ENCODE peak calls at places on chromosomes 11 and 22, in eight cellular contexts. S, D, C, I, J, M, V and O are unnamed samples.

GRCh38 chr11:8086001-8086479 is 5.0 kb downstream of the TUB start:
- DNase-seq in C (no peak), V (no peak), S (peak), J (no peak), I (no peak), D (no peak), M (peak), O (no peak)

GRCh38 chr11:90476442-90477007 is 253.7 kb upstream of the CHORDC1 start:
- DNase-seq in I (peak), J (no peak), V (no peak), M (no peak), C (peak), S (peak), D (no peak), O (no peak)

GRCh38 chr11:117870176-117870952 is 6.1 kb downstream of the FXYD6 start:
- DNase-seq in V (no peak), M (no peak), I (no peak), S (peak), J (no peak), D (no peak), C (peak), O (no peak)

GRCh38 chr11:17593466-17594245 is 46.6 kb downstream of the OTOG start:
- DNase-seq in V (no peak), C (no peak), J (no peak), S (no peak), D (no peak), M (no peak), I (no peak), O (no peak)

GRCh38 chr11:100739636-100740035 is 52.5 kb downstream of the ARHGAP42 start:
- DNase-seq in M (no peak), C (peak), D (no peak), J (no peak), V (no peak), I (peak), S (no peak), O (no peak)

GRCh38 chr11:19769820-19770219 is 57.2 kb downstream of the NAV2 start:
- DNase-seq in V (no peak), M (no peak), C (no peak), I (no peak), J (no peak), D (no peak), S (no peak), O (no peak)

GRCh38 chr11:103016031-103016430 is 60.5 kb upstream of the MMP13 start:
- DNase-seq in C (no peak), D (no peak), M (peak), V (no peak), I (no peak), J (no peak), S (no peak), O (no peak)

GRCh38 chr11:70502677-70503076 is 104.3 kb downstream of the CTTN start:
- DNase-seq in S (peak), J (peak), M (peak), C (no peak), I (no peak), D (no peak), V (no peak), O (no peak)

GRCh38 chr11:78961186-78961782 is 386.6 kb upstream of the NARS2 start:
- DNase-seq in D (no peak), S (peak), J (no peak), C (peak), I (no peak), M (peak), V (no peak), O (no peak)

GRCh38 chr11:73426184-73426845 is 50.1 kb downstream of the RELT start:
- DNase-seq in I (no peak), C (no peak), J (no peak), V (peak), S (no peak), M (no peak), D (no peak), O (no peak)

GRCh38 chr11:124421043-124421442 is 3.6 kb downstream of the OR8B4 start:
- DNase-seq in S (no peak), C (no peak), M (no peak), D (no peak), J (no peak), V (no peak), I (no peak), O (no peak)

GRCh38 chr22:23938328-23939016 is 22.5 kb downstream of the GSTT2B start:
- DNase-seq in I (no peak), M (no peak), D (no peak), C (no peak), J (no peak), S (no peak), V (no peak), O (no peak)

GRCh38 chr11:68282141-68282860 is 10.5 kb upstream of the C11orf24 start:
- DNase-seq in I (no peak), V (no peak), C (no peak), J (no peak), M (no peak), S (no peak), D (no peak), O (peak)

GRCh38 chr11:65288706-65289536 is 25.7 kb upstream of the CDC42EP2 start:
- DNase-seq in J (peak), V (no peak), I (no peak), D (no peak), C (no peak), M (no peak), S (no peak), O (no peak)

GRCh38 chr11:111200010-111200534 is 45.5 kb upstream of the POU2AF2 start:
- DNase-seq in D (no peak), M (no peak), J (no peak), C (no peak), V (no peak), I (no peak), S (no peak), O (no peak)

GRCh38 chr11:59186130-59186594 is 14.2 kb downstream of the DTX4 start:
- DNase-seq in S (no peak), V (no peak), D (no peak), J (no peak), M (no peak), C (peak), I (peak), O (no peak)

GRCh38 chr11:119714590-119714989 is 14.4 kb downstream of the NECTIN1 start:
- DNase-seq in M (no peak), V (no peak), J (no peak), I (no peak), S (no peak), C (no peak), D (no peak), O (no peak)

GRCh38 chr22:39303358-39303757 is 16.1 kb downstream of the RPL3 start:
- DNase-seq in D (no peak), M (no peak), C (no peak), I (no peak), S (no peak), V (no peak), J (peak), O (no peak)

GRCh38 chr22:38792833-38793232 is 1.1 kb downstream of the DNAL4 start:
- DNase-seq in M (no peak), V (no peak), C (no peak), I (no peak), S (no peak), D (no peak), J (no peak), O (no peak)

GRCh38 chr11:67160045-67160444 is 41.0 kb downstream of the KDM2A start:
- DNase-seq in J (no peak), D (no peak), S (no peak), M (no peak), I (no peak), V (no peak), C (no peak), O (no peak)

GRCh38 chr11:118572914-118573550 is 823 bp downstream of the ARCN1 start:
- DNase-seq in C (no peak), M (no peak), I (peak), D (no peak), S (peak), V (no peak), J (no peak), O (no peak)

GRCh38 chr11:78344114-78344513 is 73.5 kb downstream of the GAB2 start:
- DNase-seq in V (no peak), D (no peak), S (no peak), M (no peak), J (no peak), C (no peak), I (no peak), O (no peak)

GRCh38 chr11:46565248-46565835 is 28.5 kb downstream of the AMBRA1 start:
- DNase-seq in S (no peak), V (no peak), J (no peak), D (no peak), I (no peak), M (no peak), C (no peak), O (no peak)

GRCh38 chr11:131670876-131671275 is 300.5 kb downstream of the NTM start:
- DNase-seq in J (no peak), S (no peak), C (no peak), D (no peak), I (no peak), M (no peak), V (no peak), O (no peak)

GRCh38 chr22:43088616-43088978 is 594 bp downstream of the TTLL1 start:
- DNase-seq in I (no peak), J (no peak), S (peak), D (no peak), C (no peak), M (no peak), V (no peak), O (no peak)

GRCh38 chr11:75342966-75343870 is 8.2 kb downstream of the ARRB1 start:
- DNase-seq in S (peak), J (no peak), V (peak), M (peak), I (no peak), D (no peak), C (peak), O (no peak)

GRCh38 chr11:70508231-70508480 is 109.8 kb downstream of the CTTN start:
- DNase-seq in C (no peak), M (no peak), V (no peak), S (no peak), D (no peak), I (no peak), J (no peak), O (no peak)

GRCh38 chr11:46369458-46370152 is 11.9 kb upstream of the MDK start:
- DNase-seq in J (peak), C (peak), S (peak), M (no peak), V (no peak), D (no peak), I (peak), O (no peak)

GRCh38 chr11:47328449-47329390 is 23.8 kb downstream of the MYBPC3 start:
- DNase-seq in C (no peak), S (no peak), J (no peak), M (no peak), I (no peak), D (no peak), V (no peak), O (no peak)

GRCh38 chr22:47612136-47612910 is 849.9 kb downstream of the TBC1D22A start:
- DNase-seq in J (no peak), D (no peak), S (no peak), C (no peak), I (no peak), M (no peak), V (no peak), O (no peak)